ENCODE peak calls at places on chromosomes 3 and 15, in nine cellular contexts. I is bronchial epithelial cell, F is adrenal gland, P is HL-60, Y is Peyer's patch, Q is HFFc6, E is lung, J is WERI-Rb-1, Z is foreskin fibroblast. R is an unnamed sample.

GRCh38 chr3:185900228-185900627 is 37.6 kb downstream of the TRA2B start:
- DNase-seq in Q (peak; percentile 96), Y (peak; percentile 56), J (no peak), Z (peak; percentile 96), F (peak; percentile 95), I (peak; percentile 96), P (no peak), E (no peak), R (peak; percentile 66)

GRCh38 chr15:30859091-30859874 is 44.4 kb upstream of the FAN1 start:
- DNase-seq in Z (peak; percentile 20), Q (peak; percentile 78), P (no peak), J (peak; percentile 17), I (peak; percentile 28), F (no peak), Y (no peak), E (no peak), R (no peak)

GRCh38 chr3:77122610-77123009 is 82.7 kb downstream of the ROBO2 start:
- DNase-seq in Z (no peak), E (no peak), J (no peak), F (no peak), I (no peak), Q (no peak), P (no peak), Y (no peak), R (no peak)

GRCh38 chr3:162391301-162391700 is 894.7 kb downstream of the OTOL1 start:
- DNase-seq in Z (peak; percentile 38), Q (peak; percentile 76), I (peak; percentile 31), Y (no peak), J (no peak), F (no peak), E (no peak), P (no peak), R (no peak)

GRCh38 chr3:41522620-41523019 is 323.3 kb downstream of the CTNNB1 start:
- DNase-seq in F (no peak), Q (no peak), P (no peak), J (no peak), E (no peak), I (no peak), Z (no peak), Y (no peak), R (no peak)

GRCh38 chr3:129611812-129612349 is 5.4 kb upstream of the PLXND1 start:
- DNase-seq in Z (no peak), J (no peak), P (no peak), F (no peak), E (no peak), Q (peak; percentile 60), I (no peak), Y (no peak), R (no peak)

GRCh38 chr15:101137312-101137940 is 114.4 kb downstream of the CHSY1 start:
- DNase-seq in Y (no peak), Z (no peak), Q (no peak), J (no peak), I (no peak), F (no peak), P (peak; percentile 55), E (no peak), R (no peak)

GRCh38 chr15:46394463-46394862 is 759.6 kb downstream of the SQOR start:
- DNase-seq in P (no peak), J (no peak), Y (no peak), F (no peak), I (no peak), Q (no peak), Z (no peak), E (no peak), R (no peak)

GRCh38 chr3:57194641-57195040 is 5.1 kb downstream of the HESX1 start:
- DNase-seq in J (no peak), Y (no peak), P (no peak), Z (no peak), E (no peak), I (no peak), Q (no peak), F (no peak), R (no peak)

GRCh38 chr3:131795382-131796085 is 239.3 kb downstream of the CPNE4 start:
- DNase-seq in I (peak; percentile 2), P (no peak), Q (no peak), E (peak; percentile 38), J (no peak), Y (no peak), Z (no peak), F (peak; percentile 14), R (no peak)

GRCh38 chr3:6736781-6737180 is 124.1 kb upstream of the GRM7 start:
- DNase-seq in Y (no peak), Q (no peak), P (no peak), Z (no peak), J (no peak), I (no peak), E (no peak), F (no peak), R (no peak)

GRCh38 chr3:184496933-184497332 is 64.7 kb upstream of the EPHB3 start:
- DNase-seq in J (no peak), Z (no peak), E (no peak), F (no peak), I (no peak), P (no peak), Q (no peak), Y (no peak), R (no peak)

GRCh38 chr15:57089815-57090214 is 171.4 kb downstream of the TCF12 start:
- DNase-seq in P (no peak), F (no peak), Z (no peak), I (no peak), Y (no peak), E (no peak), Q (no peak), J (no peak), R (no peak)

GRCh38 chr3:175983369-175983768 is 1124.2 kb downstream of the NAALADL2 start:
- DNase-seq in J (no peak), P (no peak), I (no peak), Z (no peak), E (no peak), Y (no peak), F (no peak), Q (peak; percentile 25), R (no peak)

GRCh38 chr3:58492385-58492970 is 582 bp downstream of the KCTD6 start:
- DNase-seq in E (no peak), Q (no peak), P (no peak), J (no peak), I (no peak), Y (no peak), F (no peak), Z (no peak), R (no peak)

GRCh38 chr15:76460871-76461270 is 124.3 kb downstream of the ISL2 start:
- DNase-seq in E (no peak), Q (peak; percentile 27), Z (peak; percentile 7), I (no peak), P (no peak), F (no peak), Y (no peak), J (no peak), R (no peak)

GRCh38 chr15:55574096-55574495 is 14.0 kb downstream of the PYGO1 start:
- DNase-seq in I (no peak), J (no peak), Z (no peak), Y (no peak), Q (no peak), F (no peak), P (no peak), E (no peak), R (no peak)

GRCh38 chr15:65101891-65102708 is 12.9 kb downstream of the UBAP1L start:
- DNase-seq in Q (no peak), Z (no peak), P (no peak), F (no peak), Y (no peak), J (no peak), E (no peak), I (no peak), R (no peak)
- TF ChIP-seq CTCF in Q (peak; percentile 22), Z (no peak), P (no peak), F (no peak), Y (no peak), J (no peak), E (no peak), I (no peak), R (no peak)

DNA sequence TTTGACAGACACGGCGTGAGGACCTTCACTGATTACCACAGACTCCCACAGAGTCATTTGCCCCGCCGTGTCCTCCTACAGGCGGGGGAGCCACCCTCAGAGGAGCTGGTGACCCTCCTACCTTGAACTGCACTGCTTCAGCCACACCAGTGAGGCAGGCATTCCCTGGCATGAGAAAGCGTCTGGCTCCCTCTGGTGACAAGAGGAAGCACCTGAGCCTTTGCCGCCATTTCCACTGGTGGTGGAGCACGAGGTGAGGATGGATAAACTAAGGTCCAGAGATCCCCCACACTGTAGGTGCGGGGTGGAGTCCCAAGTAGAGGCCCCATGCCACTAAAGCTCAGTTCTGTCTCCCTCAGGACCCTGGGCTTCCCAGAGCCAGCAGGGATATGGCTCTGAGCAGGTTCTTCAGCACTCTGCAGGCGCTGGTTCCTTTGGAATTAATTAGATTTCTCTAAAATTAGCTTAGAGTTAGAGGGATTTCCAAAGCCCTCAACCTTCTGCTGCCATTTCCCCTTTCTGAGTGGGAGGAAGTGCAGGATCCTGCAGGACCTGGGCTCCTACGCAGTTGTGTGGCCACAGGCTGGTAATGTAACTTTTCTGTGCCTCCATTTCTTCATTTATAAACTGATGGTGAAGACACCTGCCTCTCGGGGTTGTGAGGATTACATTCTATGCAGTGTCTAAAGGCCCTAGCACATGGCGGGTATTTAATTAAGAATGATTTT is 224.0 kb downstream of the SLCO3A1 start:
- DNase-seq in J (peak; percentile 73), Q (peak; percentile 50), Z (no peak), E (peak; percentile 67), P (peak; percentile 39), Y (peak; percentile 65), I (peak; percentile 56), F (peak; percentile 75), R (peak; percentile 38)
- TF ChIP-seq CTCF in J (peak; percentile 90), Q (peak; percentile 81), Z (peak; percentile 81), E (peak; percentile 82), P (peak; percentile 64), Y (peak; percentile 69), I (peak; percentile 93), F (peak; percentile 90), R (peak; percentile 44)

DNA sequence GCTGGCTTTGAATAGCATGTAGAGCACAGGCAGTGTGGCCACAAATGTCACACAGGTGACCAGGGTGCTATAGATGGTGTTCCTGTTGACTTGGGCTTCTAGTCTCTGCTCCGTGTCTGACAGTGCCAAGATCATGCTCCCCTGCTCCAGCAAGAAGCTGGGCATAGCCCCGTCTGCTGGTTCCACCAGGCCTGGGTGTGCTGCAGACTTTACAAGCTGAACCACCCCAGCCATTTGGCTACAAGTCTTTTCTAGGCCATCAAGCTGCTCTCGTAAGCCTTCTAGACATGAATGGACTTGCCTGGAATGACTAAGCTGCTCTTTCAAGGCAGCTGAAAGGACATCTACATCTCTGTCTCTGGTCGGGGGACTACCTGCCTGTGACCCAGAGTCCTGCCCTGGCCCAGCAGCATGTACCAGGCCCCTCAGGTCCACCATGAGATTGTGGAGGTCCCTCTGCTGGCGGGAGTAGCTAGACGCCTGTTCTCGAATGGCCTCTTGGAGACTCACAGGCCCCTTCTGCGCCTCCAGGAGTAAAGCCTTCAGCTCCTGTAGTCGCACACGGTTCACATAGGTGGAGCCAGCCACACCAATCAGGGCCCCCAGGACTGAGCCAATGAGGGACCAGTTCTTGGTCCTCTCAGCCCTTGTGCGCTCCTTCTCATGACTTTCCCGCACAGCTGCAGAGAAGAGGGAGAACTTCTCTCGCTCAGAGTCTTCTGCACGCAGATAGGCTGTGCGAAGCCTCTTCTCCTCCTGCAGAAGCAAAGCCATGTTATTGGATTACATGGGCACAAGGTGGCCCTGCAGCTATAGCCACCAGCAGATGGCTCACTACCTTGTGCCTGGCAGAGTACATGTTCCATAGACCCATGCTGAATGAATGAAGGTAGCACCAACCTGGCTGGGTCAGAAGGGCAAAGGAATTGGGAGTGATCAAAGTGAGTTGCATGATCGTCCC is 2.8 kb upstream of the PLXNB1 start:
- DNase-seq in F (no peak), E (no peak), P (no peak), Z (no peak), Q (no peak), I (peak; percentile 97), Y (peak; percentile 51), J (peak; percentile 85), R (no peak)
- TF ChIP-seq CTCF in F (no peak), E (no peak), P (no peak), Z (no peak), Q (peak; percentile 51), I (peak; percentile 30), Y (peak; percentile 41), J (peak; percentile 47), R (no peak)

GRCh38 chr3:187737401-187738088 is 7.7 kb downstream of the BCL6 start:
- DNase-seq in E (peak; percentile 80), Q (peak; percentile 65), F (peak; percentile 86), P (peak; percentile 23), J (peak; percentile 36), Y (peak; percentile 80), Z (peak; percentile 67), I (peak; percentile 83), R (peak; percentile 62)
- TF ChIP-seq CTCF in E (no peak), Q (peak; percentile 17), F (no peak), P (no peak), J (no peak), Y (peak; percentile 18), Z (no peak), I (peak; percentile 19), R (no peak)

R was measured in omental fat pad.